ENCODE peak calls at places on chromosomes 1 and 21, in five cellular contexts. R, W, T, L and G are unnamed samples.

GRCh38 chr21:17730782-17731181 is 88.4 kb downstream of the C21orf91 start:
- DNase-seq in R (no peak), W (no peak), T (no peak), L (no peak), G (no peak)

GRCh38 chr1:117143856-117144255 is 22.3 kb upstream of the TRIM45 start:
- DNase-seq in R (no peak), W (no peak), T (no peak), L (no peak), G (no peak)

GRCh38 chr1:237763137-237763536 is 127.6 kb downstream of the ZP4 start:
- DNase-seq in R (no peak), W (no peak), T (no peak), L (no peak), G (no peak)

GRCh38 chr1:53628286-53628955 is 110.5 kb downstream of the GLIS1 start:
- DNase-seq in R (no peak), W (no peak), T (no peak), L (no peak), G (no peak)

GRCh38 chr1:22447581-22448215 is 4.0 kb upstream of the ZBTB40 start:
- DNase-seq in R (peak), W (no peak), T (peak), L (no peak), G (peak)

GRCh38 chr1:228314315-228314657 is 92.3 kb downstream of the TRIM11 start:
- DNase-seq in R (no peak), W (no peak), T (no peak), L (no peak), G (no peak)

GRCh38 chr21:16169102-16169511 is 439.3 kb downstream of the USP25 start:
- DNase-seq in R (no peak), W (no peak), T (no peak), L (no peak), G (peak)

GRCh38 chr21:30257773-30258172 is 25.0 kb downstream of the KRTAP24-1 start:
- DNase-seq in R (no peak), W (no peak), T (peak), L (peak), G (no peak)

GRCh38 chr1:32249831-32250525 is 1.1 kb upstream of the LCK start:
- DNase-seq in R (no peak), W (peak), T (no peak), L (peak), G (peak)

DNA sequence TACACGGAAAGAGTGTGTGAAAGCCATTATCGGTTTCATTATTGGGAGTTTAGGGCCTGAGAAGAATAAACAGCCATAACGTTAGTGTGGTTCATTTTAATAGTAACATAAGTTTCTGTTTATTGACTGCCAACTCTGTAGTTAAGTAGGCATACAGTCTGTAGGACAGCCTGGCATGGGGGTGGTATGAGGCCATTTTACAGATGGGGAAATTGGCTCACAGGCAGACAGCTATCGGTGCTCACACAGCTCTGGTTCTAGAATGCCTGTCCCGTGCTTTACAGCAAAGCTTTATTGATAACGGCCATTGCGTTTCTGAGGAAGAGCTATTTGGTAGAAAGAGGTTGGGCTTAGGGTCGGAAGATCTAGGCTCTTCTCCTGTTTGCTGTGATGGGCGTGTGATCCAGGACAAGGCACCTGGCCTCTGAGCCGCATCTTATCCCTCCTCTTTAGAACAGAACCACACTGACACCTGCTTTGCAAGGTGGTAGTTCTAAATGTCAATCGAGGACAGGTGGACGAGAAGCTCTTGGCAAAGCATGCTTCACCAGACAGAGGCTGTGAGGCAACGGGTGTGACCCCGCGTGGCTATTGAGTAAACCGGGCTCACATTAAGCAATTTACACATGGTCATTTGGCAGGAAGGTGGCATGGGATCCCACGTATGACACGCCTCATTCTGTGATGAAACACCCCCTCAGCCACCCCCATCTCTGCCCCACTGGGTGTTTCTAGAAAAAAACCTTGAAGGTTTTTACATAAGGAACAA is 14.9 kb downstream of the ETS2 start:
- DNase-seq in R (no peak), W (no peak), T (no peak), L (no peak), G (no peak)
- TF ChIP-seq RCOR1 in R (no peak), W (no peak), T (no peak), L (no peak), G (no peak)

GRCh38 chr21:41770901-41771624 is 4.2 kb upstream of the RIPK4 start:
- DNase-seq in R (no peak), W (no peak), T (no peak), L (no peak), G (no peak)
- TF ChIP-seq RCOR1 in R (no peak), W (no peak), T (no peak), L (no peak), G (no peak)

GRCh38 chr1:43299101-43299500 is 1.7 kb upstream of the TIE1 start:
- DNase-seq in R (no peak), W (no peak), T (no peak), L (no peak), G (no peak)
- TF ChIP-seq RCOR1 in R (no peak), W (no peak), T (no peak), L (no peak), G (no peak)

GRCh38 chr1:58214674-58215073 is 331.9 kb downstream of the OMA1 start:
- DNase-seq in R (no peak), W (no peak), T (no peak), L (no peak), G (no peak)

GRCh38 chr1:58206749-58207148 is 339.8 kb downstream of the OMA1 start:
- DNase-seq in R (no peak), W (no peak), T (no peak), L (no peak), G (no peak)

GRCh38 chr1:58209578-58209977 is 336.9 kb downstream of the OMA1 start:
- DNase-seq in R (no peak), W (no peak), T (no peak), L (no peak), G (no peak)

GRCh38 chr1:58211857-58212256 is 334.7 kb downstream of the OMA1 start:
- DNase-seq in R (no peak), W (no peak), T (no peak), L (no peak), G (no peak)
- TF ChIP-seq RCOR1 in R (no peak), W (no peak), T (no peak), L (no peak), G (no peak)

GRCh38 chr1:147078606-147079399 is 93.5 kb downstream of the PRKAB2 start:
- DNase-seq in R (no peak), W (no peak), T (no peak), L (no peak), G (no peak)

GRCh38 chr1:147080013-147080661 is 92.1 kb downstream of the PRKAB2 start:
- DNase-seq in R (no peak), W (no peak), T (peak), L (no peak), G (no peak)

GRCh38 chr1:147077936-147078605 is 94.2 kb downstream of the PRKAB2 start:
- DNase-seq in R (no peak), W (no peak), T (no peak), L (no peak), G (no peak)

GRCh38 chr1:147080671-147081394 is 91.4 kb downstream of the PRKAB2 start:
- DNase-seq in R (no peak), W (no peak), T (no peak), L (no peak), G (no peak)

DNA sequence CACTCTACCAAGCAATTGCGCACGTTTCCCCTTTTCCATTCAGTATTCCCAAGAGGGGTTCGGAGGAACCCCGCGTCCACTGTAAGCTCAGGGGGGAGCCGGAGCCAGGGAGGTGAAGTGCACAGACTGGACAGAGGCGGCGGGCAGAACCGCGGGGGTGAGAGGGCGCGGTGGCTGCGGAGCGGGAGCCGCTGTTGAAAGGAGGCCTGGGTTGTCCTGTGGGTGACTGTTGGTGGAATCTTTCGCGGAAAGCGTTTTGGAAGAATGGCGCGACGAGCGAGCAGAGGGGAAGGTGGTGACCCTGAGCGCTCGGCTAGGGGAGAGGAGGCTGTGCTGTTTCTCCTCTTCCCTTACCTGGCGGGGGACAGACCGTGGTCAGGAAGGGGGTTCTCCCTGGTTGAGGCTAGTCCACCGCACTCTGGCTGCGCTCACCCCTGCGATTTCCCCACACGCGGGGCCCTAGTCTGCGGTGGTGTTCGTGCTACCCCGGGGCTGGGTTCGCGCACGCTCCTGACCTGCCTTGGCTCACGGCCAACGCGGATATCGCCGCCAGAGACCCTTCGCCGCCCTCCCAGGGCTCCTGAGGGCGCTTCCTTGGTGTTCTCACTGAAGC is 92.8 kb downstream of the PRKAB2 start:
- DNase-seq in R (no peak), W (no peak), T (peak), L (no peak), G (no peak)
- TF ChIP-seq RCOR1 in R (no peak), W (no peak), T (no peak), L (no peak), G (no peak)

DNA sequence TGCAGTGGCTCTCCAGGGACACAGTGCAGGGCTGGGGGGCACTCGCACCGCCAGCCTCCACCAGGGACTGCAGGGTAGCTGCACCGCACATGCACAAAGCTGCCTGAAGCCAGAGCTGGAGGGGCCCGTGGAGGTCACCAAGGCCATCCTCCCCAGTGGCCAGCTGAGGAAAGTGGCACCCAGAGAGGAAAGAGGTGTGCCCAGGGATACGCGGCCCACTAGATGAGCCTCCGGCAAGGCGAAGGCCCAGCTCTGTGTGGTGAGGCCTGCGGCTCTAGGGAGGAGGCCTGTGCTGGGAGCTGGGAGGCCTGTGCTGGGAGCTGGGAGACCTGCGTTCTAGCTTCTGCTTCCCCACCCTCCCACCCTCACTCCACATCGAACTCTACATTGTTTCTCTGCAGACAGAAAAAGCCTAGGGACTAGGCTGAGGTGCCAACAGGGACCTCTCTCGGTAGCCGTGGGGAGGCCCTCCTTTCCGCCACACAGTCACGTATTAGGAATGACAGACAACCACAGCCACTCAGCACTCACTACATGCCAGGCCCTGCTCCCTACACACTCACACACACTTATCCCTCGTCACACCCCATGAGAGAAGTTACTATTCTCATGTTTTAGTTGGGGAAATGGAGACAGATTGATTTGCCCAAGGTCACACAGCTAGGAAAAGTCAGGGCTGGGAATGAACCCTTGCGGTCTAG is 921 bp upstream of the ASCL5 start:
- DNase-seq in R (no peak), W (no peak), T (no peak), L (no peak), G (peak)
- TF ChIP-seq RCOR1 in R (no peak), W (no peak), T (no peak), L (no peak), G (no peak)

GRCh38 chr1:223557125-223557465 is 108.4 kb downstream of the CAPN8 start:
- DNase-seq in R (no peak), W (no peak), T (no peak), L (no peak), G (no peak)

GRCh38 chr1:223551610-223552009 is 113.9 kb downstream of the CAPN8 start:
- DNase-seq in R (no peak), W (no peak), T (no peak), L (no peak), G (peak)

GRCh38 chr1:223556414-223557124 is 108.9 kb downstream of the CAPN8 start:
- DNase-seq in R (peak), W (peak), T (peak), L (peak), G (peak)

GRCh38 chr1:223549740-223550139 is 115.8 kb downstream of the CAPN8 start:
- DNase-seq in R (no peak), W (no peak), T (no peak), L (no peak), G (no peak)

DNA sequence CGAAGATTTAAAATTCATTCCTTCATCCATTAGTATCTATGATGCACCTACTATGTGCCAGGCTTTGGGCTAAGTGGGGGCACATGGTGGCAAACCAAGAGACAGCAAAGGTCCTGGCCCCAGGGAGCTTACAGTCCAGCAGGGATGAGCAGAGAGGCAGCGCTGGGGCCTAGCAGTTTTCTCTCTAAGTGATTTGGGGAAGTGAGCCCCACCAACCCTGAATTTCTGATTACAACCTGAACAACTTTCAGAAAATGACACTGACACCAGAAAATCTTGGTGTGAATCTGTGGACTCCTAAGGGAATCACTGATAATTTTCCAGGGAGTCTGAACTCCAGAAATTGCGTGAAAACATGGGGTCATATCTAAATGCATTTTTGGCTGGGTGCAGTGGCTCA is 111.5 kb downstream of the CAPN8 start:
- DNase-seq in R (no peak), W (no peak), T (no peak), L (no peak), G (no peak)
- TF ChIP-seq RCOR1 in R (no peak), W (no peak), T (no peak), L (no peak), G (no peak)

DNA sequence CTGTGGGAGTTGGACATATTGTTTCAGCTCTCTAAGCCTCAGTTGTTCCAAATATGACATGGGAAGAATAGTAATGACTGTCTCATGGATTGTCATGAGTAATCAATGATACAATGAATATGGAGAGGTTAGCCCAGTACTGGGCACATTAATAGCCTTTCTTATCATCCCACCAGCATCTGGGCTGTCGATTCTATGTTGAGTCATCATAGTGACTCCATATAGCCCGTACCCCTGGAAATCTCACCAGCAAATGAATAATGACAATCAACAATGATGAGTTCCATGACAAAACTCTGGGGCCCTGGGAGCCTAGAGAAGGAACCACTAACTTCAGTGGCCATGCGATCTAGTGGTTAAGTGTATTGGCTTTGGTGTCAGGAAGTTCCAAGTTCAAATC is 39.7 kb upstream of the GJB5 start:
- DNase-seq in R (no peak), W (no peak), T (no peak), L (peak), G (no peak)
- TF ChIP-seq RCOR1 in R (no peak), W (no peak), T (no peak), L (no peak), G (no peak)